ENCODE peak calls at places on chromosomes 5 and 9, in nine cellular contexts. One of them, this sample, is unnamed.

GRCh38 chr9:75964431-75964830 is 74.0 kb downstream of the PCSK5 start:
- DNase-seq in A549: no peak
- DNase-seq in natural killer cell: no peak
- DNase-seq in astrocyte of the spinal cord: no peak
- DNase-seq in fibroblast of the aortic adventitia: peak
- DNase-seq in H9: no peak
- DNase-seq in PC-9: peak
- DNase-seq in HFFc6: no peak
- DNase-seq in GM12865: no peak
- DNase-seq in this sample: peak

GRCh38 chr5:133365326-133365725 is 247.0 kb downstream of the FSTL4 start:
- DNase-seq in A549: no peak
- DNase-seq in natural killer cell: no peak
- DNase-seq in astrocyte of the spinal cord: no peak
- DNase-seq in fibroblast of the aortic adventitia: no peak
- DNase-seq in H9: peak
- DNase-seq in PC-9: no peak
- DNase-seq in HFFc6: no peak
- DNase-seq in GM12865: no peak
- DNase-seq in this sample: peak

GRCh38 chr9:23663536-23663935 is 162.5 kb downstream of the ELAVL2 start:
- DNase-seq in A549: no peak
- DNase-seq in natural killer cell: no peak
- DNase-seq in astrocyte of the spinal cord: peak
- DNase-seq in fibroblast of the aortic adventitia: no peak
- DNase-seq in H9: no peak
- DNase-seq in PC-9: no peak
- DNase-seq in HFFc6: no peak
- DNase-seq in GM12865: no peak
- DNase-seq in this sample: no peak

GRCh38 chr9:129677456-129677855 is 12.0 kb downstream of the PRRX2 start:
- DNase-seq in A549: no peak
- DNase-seq in natural killer cell: no peak
- DNase-seq in astrocyte of the spinal cord: peak
- DNase-seq in fibroblast of the aortic adventitia: no peak
- DNase-seq in H9: no peak
- DNase-seq in PC-9: no peak
- DNase-seq in HFFc6: no peak
- DNase-seq in GM12865: no peak
- DNase-seq in this sample: no peak

GRCh38 chr5:113330533-113331200 is 104.1 kb downstream of the TSSK1B start:
- DNase-seq in A549: peak
- DNase-seq in natural killer cell: no peak
- DNase-seq in astrocyte of the spinal cord: peak
- DNase-seq in fibroblast of the aortic adventitia: peak
- DNase-seq in H9: no peak
- DNase-seq in PC-9: peak
- DNase-seq in HFFc6: peak
- DNase-seq in GM12865: peak
- DNase-seq in this sample: peak

GRCh38 chr9:23123048-23123632 is 676.5 kb downstream of the DMRTA1 start:
- DNase-seq in A549: no peak
- DNase-seq in natural killer cell: no peak
- DNase-seq in astrocyte of the spinal cord: peak
- DNase-seq in fibroblast of the aortic adventitia: peak
- DNase-seq in H9: peak
- DNase-seq in PC-9: no peak
- DNase-seq in HFFc6: peak
- DNase-seq in GM12865: peak
- DNase-seq in this sample: peak

GRCh38 chr5:174409070-174409469 is 315.3 kb upstream of the MSX2 start:
- DNase-seq in A549: no peak
- DNase-seq in natural killer cell: no peak
- DNase-seq in astrocyte of the spinal cord: no peak
- DNase-seq in fibroblast of the aortic adventitia: no peak
- DNase-seq in H9: no peak
- DNase-seq in PC-9: no peak
- DNase-seq in HFFc6: no peak
- DNase-seq in GM12865: no peak
- DNase-seq in this sample: peak

GRCh38 chr5:73311291-73312110 is 137.1 kb downstream of the FOXD1 start:
- DNase-seq in A549: no peak
- DNase-seq in natural killer cell: no peak
- DNase-seq in astrocyte of the spinal cord: peak
- DNase-seq in fibroblast of the aortic adventitia: peak
- DNase-seq in H9: peak
- DNase-seq in PC-9: no peak
- DNase-seq in HFFc6: peak
- DNase-seq in GM12865: no peak
- DNase-seq in this sample: peak

GRCh38 chr9:136118061-136118366 is 661 bp downstream of the TMEM250 start:
- DNase-seq in A549: no peak
- DNase-seq in natural killer cell: no peak
- DNase-seq in astrocyte of the spinal cord: no peak
- DNase-seq in fibroblast of the aortic adventitia: no peak
- DNase-seq in H9: no peak
- DNase-seq in PC-9: no peak
- DNase-seq in HFFc6: no peak
- DNase-seq in GM12865: no peak
- DNase-seq in this sample: no peak

GRCh38 chr9:2132484-2133082 is 117.4 kb downstream of the SMARCA2 start:
- DNase-seq in A549: peak
- DNase-seq in natural killer cell: no peak
- DNase-seq in astrocyte of the spinal cord: peak
- DNase-seq in fibroblast of the aortic adventitia: peak
- DNase-seq in H9: no peak
- DNase-seq in PC-9: no peak
- DNase-seq in HFFc6: peak
- DNase-seq in GM12865: no peak
- DNase-seq in this sample: no peak

GRCh38 chr5:160009591-160009989 is 651 bp downstream of the TTC1 start:
- DNase-seq in A549: no peak
- DNase-seq in natural killer cell: no peak
- DNase-seq in astrocyte of the spinal cord: no peak
- DNase-seq in fibroblast of the aortic adventitia: no peak
- DNase-seq in H9: no peak
- DNase-seq in PC-9: no peak
- DNase-seq in HFFc6: no peak
- DNase-seq in GM12865: no peak
- DNase-seq in this sample: no peak

GRCh38 chr5:96427823-96428222 is 5.2 kb downstream of the PCSK1 start:
- DNase-seq in A549: no peak
- DNase-seq in natural killer cell: no peak
- DNase-seq in astrocyte of the spinal cord: peak
- DNase-seq in fibroblast of the aortic adventitia: peak
- DNase-seq in H9: no peak
- DNase-seq in PC-9: no peak
- DNase-seq in HFFc6: no peak
- DNase-seq in GM12865: no peak
- DNase-seq in this sample: no peak

GRCh38 chr5:125372694-125373621 is 626.5 kb upstream of the ZNF608 start:
- DNase-seq in A549: no peak
- DNase-seq in natural killer cell: no peak
- DNase-seq in astrocyte of the spinal cord: peak
- DNase-seq in fibroblast of the aortic adventitia: peak
- DNase-seq in H9: peak
- DNase-seq in PC-9: no peak
- DNase-seq in HFFc6: peak
- DNase-seq in GM12865: no peak
- DNase-seq in this sample: no peak

GRCh38 chr5:52804359-52804758 is 16.6 kb downstream of the ITGA1 start:
- DNase-seq in A549: no peak
- DNase-seq in natural killer cell: no peak
- DNase-seq in astrocyte of the spinal cord: no peak
- DNase-seq in fibroblast of the aortic adventitia: no peak
- DNase-seq in H9: no peak
- DNase-seq in PC-9: no peak
- DNase-seq in HFFc6: no peak
- DNase-seq in GM12865: no peak
- DNase-seq in this sample: no peak

GRCh38 chr9:2066312-2067273 is 51.4 kb downstream of the SMARCA2 start:
- DNase-seq in A549: no peak
- DNase-seq in natural killer cell: no peak
- DNase-seq in astrocyte of the spinal cord: peak
- DNase-seq in fibroblast of the aortic adventitia: peak
- DNase-seq in H9: no peak
- DNase-seq in PC-9: no peak
- DNase-seq in HFFc6: peak
- DNase-seq in GM12865: no peak
- DNase-seq in this sample: no peak

GRCh38 chr5:37663538-37663937 is 176.3 kb downstream of the GDNF start:
- DNase-seq in A549: no peak
- DNase-seq in natural killer cell: no peak
- DNase-seq in astrocyte of the spinal cord: no peak
- DNase-seq in fibroblast of the aortic adventitia: no peak
- DNase-seq in H9: no peak
- DNase-seq in PC-9: no peak
- DNase-seq in HFFc6: no peak
- DNase-seq in GM12865: no peak
- DNase-seq in this sample: no peak

GRCh38 chr9:121440265-121440664 is 59.4 kb downstream of the GGTA1 start:
- DNase-seq in A549: peak
- DNase-seq in natural killer cell: no peak
- DNase-seq in astrocyte of the spinal cord: no peak
- DNase-seq in fibroblast of the aortic adventitia: peak
- DNase-seq in H9: no peak
- DNase-seq in PC-9: no peak
- DNase-seq in HFFc6: peak
- DNase-seq in GM12865: no peak
- DNase-seq in this sample: no peak

GRCh38 chr9:134826336-134827246 is 54.0 kb upstream of the FCN2 start:
- DNase-seq in A549: no peak
- DNase-seq in natural killer cell: no peak
- DNase-seq in astrocyte of the spinal cord: no peak
- DNase-seq in fibroblast of the aortic adventitia: no peak
- DNase-seq in H9: no peak
- DNase-seq in PC-9: no peak
- DNase-seq in HFFc6: no peak
- DNase-seq in GM12865: no peak
- DNase-seq in this sample: no peak

GRCh38 chr9:87501806-87502205 is 4.1 kb downstream of the DAPK1 start:
- DNase-seq in A549: no peak
- DNase-seq in natural killer cell: no peak
- DNase-seq in astrocyte of the spinal cord: no peak
- DNase-seq in fibroblast of the aortic adventitia: no peak
- DNase-seq in H9: no peak
- DNase-seq in PC-9: peak
- DNase-seq in HFFc6: no peak
- DNase-seq in GM12865: no peak
- DNase-seq in this sample: no peak

GRCh38 chr9:87500894-87501656 is 3.4 kb downstream of the DAPK1 start:
- DNase-seq in A549: no peak
- DNase-seq in natural killer cell: no peak
- DNase-seq in astrocyte of the spinal cord: no peak
- DNase-seq in fibroblast of the aortic adventitia: no peak
- DNase-seq in H9: no peak
- DNase-seq in PC-9: no peak
- DNase-seq in HFFc6: no peak
- DNase-seq in GM12865: no peak
- DNase-seq in this sample: no peak

GRCh38 chr9:87499455-87500015 is 1.9 kb downstream of the DAPK1 start:
- DNase-seq in A549: no peak
- DNase-seq in natural killer cell: no peak
- DNase-seq in astrocyte of the spinal cord: no peak
- DNase-seq in fibroblast of the aortic adventitia: no peak
- DNase-seq in H9: no peak
- DNase-seq in PC-9: peak
- DNase-seq in HFFc6: no peak
- DNase-seq in GM12865: peak
- DNase-seq in this sample: no peak

GRCh38 chr9:87498816-87499454 is 1.3 kb downstream of the DAPK1 start:
- DNase-seq in A549: no peak
- DNase-seq in natural killer cell: no peak
- DNase-seq in astrocyte of the spinal cord: no peak
- DNase-seq in fibroblast of the aortic adventitia: no peak
- DNase-seq in H9: peak
- DNase-seq in PC-9: no peak
- DNase-seq in HFFc6: no peak
- DNase-seq in GM12865: no peak
- DNase-seq in this sample: peak

DNA sequence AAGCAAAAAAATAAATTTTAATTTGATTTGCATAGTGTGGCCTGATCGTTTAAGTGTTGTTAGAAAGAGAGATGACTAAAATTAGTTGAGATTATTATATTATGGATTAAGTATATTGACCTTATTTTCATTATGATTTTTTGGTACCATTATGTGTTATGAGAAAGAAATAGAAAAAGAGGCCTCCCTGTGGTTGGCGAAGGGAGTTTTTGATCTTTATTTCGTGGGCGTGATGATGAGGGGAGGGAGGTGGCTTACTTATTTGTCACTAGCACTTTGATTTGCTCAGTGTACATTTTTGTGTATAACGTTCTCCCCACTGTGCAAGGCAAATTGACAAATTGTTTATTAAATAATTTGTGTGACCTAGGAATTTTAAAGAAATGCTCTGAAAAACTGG is 2.8 kb downstream of the DAPK1 start:
- DNase-seq in A549: no peak
- DNase-seq in natural killer cell: no peak
- DNase-seq in astrocyte of the spinal cord: no peak
- DNase-seq in fibroblast of the aortic adventitia: no peak
- DNase-seq in H9: no peak
- DNase-seq in PC-9: no peak
- DNase-seq in HFFc6: no peak
- DNase-seq in GM12865: peak
- DNase-seq in this sample: peak
- TF ChIP-seq CTCF in A549: peak
- TF ChIP-seq CTCF in natural killer cell: no peak
- TF ChIP-seq CTCF in astrocyte of the spinal cord: no peak
- TF ChIP-seq CTCF in fibroblast of the aortic adventitia: peak
- TF ChIP-seq CTCF in H9: no peak
- TF ChIP-seq CTCF in PC-9: no peak
- TF ChIP-seq CTCF in HFFc6: no peak
- TF ChIP-seq CTCF in GM12865: no peak
- TF ChIP-seq CTCF in this sample: no peak

GRCh38 chr5:41482715-41483114 is 27.7 kb downstream of the PLCXD3 start:
- DNase-seq in A549: no peak
- DNase-seq in natural killer cell: no peak
- DNase-seq in astrocyte of the spinal cord: no peak
- DNase-seq in fibroblast of the aortic adventitia: no peak
- DNase-seq in H9: no peak
- DNase-seq in PC-9: no peak
- DNase-seq in HFFc6: no peak
- DNase-seq in GM12865: peak
- DNase-seq in this sample: no peak
- TF ChIP-seq CTCF in A549: no peak
- TF ChIP-seq CTCF in natural killer cell: no peak
- TF ChIP-seq CTCF in astrocyte of the spinal cord: no peak
- TF ChIP-seq CTCF in fibroblast of the aortic adventitia: no peak
- TF ChIP-seq CTCF in H9: no peak
- TF ChIP-seq CTCF in PC-9: no peak
- TF ChIP-seq CTCF in HFFc6: no peak
- TF ChIP-seq CTCF in GM12865: no peak
- TF ChIP-seq CTCF in this sample: no peak

GRCh38 chr9:31916591-31917223 is 467.7 kb upstream of the ACO1 start:
- DNase-seq in A549: no peak
- DNase-seq in natural killer cell: no peak
- DNase-seq in astrocyte of the spinal cord: no peak
- DNase-seq in fibroblast of the aortic adventitia: no peak
- DNase-seq in H9: peak
- DNase-seq in PC-9: no peak
- DNase-seq in HFFc6: no peak
- DNase-seq in GM12865: peak
- DNase-seq in this sample: no peak
- TF ChIP-seq CTCF in A549: no peak
- TF ChIP-seq CTCF in natural killer cell: no peak
- TF ChIP-seq CTCF in astrocyte of the spinal cord: no peak
- TF ChIP-seq CTCF in fibroblast of the aortic adventitia: no peak
- TF ChIP-seq CTCF in H9: peak
- TF ChIP-seq CTCF in PC-9: no peak
- TF ChIP-seq CTCF in HFFc6: no peak
- TF ChIP-seq CTCF in GM12865: peak
- TF ChIP-seq CTCF in this sample: no peak

GRCh38 chr5:135010502-135011354 is 23.3 kb downstream of the PITX1 start:
- DNase-seq in A549: no peak
- DNase-seq in natural killer cell: no peak
- DNase-seq in astrocyte of the spinal cord: no peak
- DNase-seq in fibroblast of the aortic adventitia: no peak
- DNase-seq in H9: no peak
- DNase-seq in PC-9: no peak
- DNase-seq in HFFc6: peak
- DNase-seq in GM12865: no peak
- DNase-seq in this sample: peak
- TF ChIP-seq CTCF in A549: peak
- TF ChIP-seq CTCF in natural killer cell: no peak
- TF ChIP-seq CTCF in astrocyte of the spinal cord: no peak
- TF ChIP-seq CTCF in fibroblast of the aortic adventitia: peak
- TF ChIP-seq CTCF in H9: no peak
- TF ChIP-seq CTCF in PC-9: peak
- TF ChIP-seq CTCF in HFFc6: peak
- TF ChIP-seq CTCF in GM12865: no peak
- TF ChIP-seq CTCF in this sample: peak